ENCODE peak calls at places on chromosomes 16 and 17, in eight cellular contexts. Y, I, O, N, D, T, K and A are unnamed samples.

GRCh38 chr17:44959821-44960523 is 8.1 kb downstream of the C1QL1 start:
- DNase-seq in Y (no peak), I (no peak), O (no peak), N (no peak), D (no peak), T (no peak), K (no peak), A (no peak)

GRCh38 chr17:16995930-16996329 is 24.0 kb upstream of the TNFRSF13B start:
- DNase-seq in Y (no peak), I (no peak), O (no peak), N (no peak), D (no peak), T (no peak), K (no peak), A (no peak)

GRCh38 chr17:29557085-29557697 is 9.6 kb downstream of the ABHD15 start:
- DNase-seq in Y (no peak), I (no peak), O (peak), N (no peak), D (no peak), T (no peak), K (no peak), A (no peak)

GRCh38 chr16:82523786-82524185 is 103.0 kb upstream of the CDH13 start:
- DNase-seq in Y (no peak), I (no peak), O (no peak), N (no peak), D (no peak), T (no peak), K (no peak), A (no peak)

GRCh38 chr17:56545930-56546329 is 47.6 kb upstream of the NOG start:
- DNase-seq in Y (no peak), I (no peak), O (no peak), N (no peak), D (no peak), T (no peak), K (no peak), A (no peak)

GRCh38 chr17:58331815-58332719 is 3.5 kb upstream of the TSPOAP1 start:
- DNase-seq in Y (peak), I (no peak), O (no peak), N (no peak), D (peak), T (no peak), K (no peak), A (no peak)

GRCh38 chr17:75152971-75153853 is 1.1 kb downstream of the JPT1 start:
- DNase-seq in Y (no peak), I (peak), O (peak), N (no peak), D (peak), T (no peak), K (peak), A (no peak)

GRCh38 chr17:18921912-18922451 is 30.0 kb upstream of the SLC5A10 start:
- DNase-seq in Y (no peak), I (peak), O (no peak), N (no peak), D (no peak), T (peak), K (no peak), A (no peak)

GRCh38 chr16:56866955-56867830 is 2.2 kb downstream of the SLC12A3 start:
- DNase-seq in Y (no peak), I (peak), O (peak), N (peak), D (no peak), T (peak), K (peak), A (no peak)

GRCh38 chr16:25034916-25035315 is 19.7 kb upstream of the ARHGAP17 start:
- DNase-seq in Y (no peak), I (no peak), O (peak), N (no peak), D (no peak), T (no peak), K (no peak), A (no peak)

GRCh38 chr17:67138392-67138791 is 94.0 kb downstream of the CACNG1 start:
- DNase-seq in Y (no peak), I (no peak), O (no peak), N (no peak), D (no peak), T (no peak), K (no peak), A (no peak)

GRCh38 chr16:67968440-67969285 is at the start of gene SLC12A4:
- DNase-seq in Y (peak), I (peak), O (peak), N (peak), D (peak), T (peak), K (peak), A (peak)

GRCh38 chr16:29816694-29817441 is 916 bp downstream of the PAGR1 start:
- DNase-seq in Y (peak), I (peak), O (peak), N (no peak), D (peak), T (peak), K (peak), A (no peak)

GRCh38 chr16:3951861-3952332 is 71.4 kb upstream of the CREBBP start:
- DNase-seq in Y (no peak), I (no peak), O (no peak), N (peak), D (no peak), T (peak), K (no peak), A (no peak)

GRCh38 chr16:89442990-89443726 is 47.2 kb downstream of the ANKRD11 start:
- DNase-seq in Y (no peak), I (peak), O (peak), N (peak), D (no peak), T (peak), K (peak), A (no peak)

GRCh38 chr17:48153711-48154642 is 46.4 kb downstream of the SNX11 start:
- DNase-seq in Y (no peak), I (peak), O (peak), N (peak), D (peak), T (peak), K (peak), A (no peak)

GRCh38 chr16:58960484-58960883 is 226.4 kb upstream of the GOT2 start:
- DNase-seq in Y (no peak), I (no peak), O (no peak), N (no peak), D (peak), T (no peak), K (no peak), A (no peak)

GRCh38 chr16:60041671-60042070 is 1307.6 kb upstream of the GOT2 start:
- DNase-seq in Y (no peak), I (no peak), O (no peak), N (no peak), D (no peak), T (no peak), K (no peak), A (no peak)

GRCh38 chr17:4599505-4600281 is 15.4 kb downstream of the SMTNL2 start:
- DNase-seq in Y (no peak), I (no peak), O (no peak), N (no peak), D (peak), T (no peak), K (no peak), A (no peak)

GRCh38 chr17:7589204-7589868 is 558 bp downstream of the SOX15 start:
- DNase-seq in Y (peak), I (no peak), O (no peak), N (peak), D (peak), T (peak), K (peak), A (peak)

GRCh38 chr17:9628509-9628908 is 16.8 kb upstream of the USP43 start:
- DNase-seq in Y (no peak), I (no peak), O (no peak), N (no peak), D (no peak), T (no peak), K (no peak), A (no peak)

GRCh38 chr16:77432264-77432663 is 2.6 kb downstream of the ADAMTS18 start:
- DNase-seq in Y (no peak), I (no peak), O (no peak), N (no peak), D (no peak), T (no peak), K (no peak), A (no peak)

GRCh38 chr17:76585649-76586593 is at the start of gene ST6GALNAC2:
- DNase-seq in Y (no peak), I (peak), O (peak), N (no peak), D (peak), T (peak), K (peak), A (no peak)

GRCh38 chr16:2966803-2967184 is 2.4 kb upstream of the PAQR4 start:
- DNase-seq in Y (no peak), I (no peak), O (no peak), N (no peak), D (peak), T (no peak), K (peak), A (no peak)